ENCODE peak calls at places on chromosomes 4 and X, in eight cellular contexts. C is right lobe of liver; V is SJSA1; Y is stimulated activated CD8-positive, alpha-beta memory T cell treated with anti-CD3 and anti-CD28 coated beads, Interleukin-2, amount 100 ng/mL, for 1 hour; W is fibroblast of mammary gland; R is activated CD4-positive, alpha-beta T cell treated with anti-CD3 and anti-CD28 coated beads, Interleukin-2, amount 50 U/mL, for 1 hour; E is stimulated activated CD4-positive, alpha-beta T cell treated with anti-CD3 and anti-CD28 coated beads, TNF-alpha, amount 100 ng/mL, for 48 hours; G is neural progenitor cell. O is an unnamed sample.

GRCh38 chr4:66653937-66654336 is 891.4 kb downstream of the CENPC start:
- DNase-seq in C (no peak), V (no peak), Y (no peak), W (no peak), R (no peak), E (no peak), G (no peak), O (no peak)

GRCh38 chr4:16759781-16760459 is 138.5 kb downstream of the LDB2 start:
- DNase-seq in C (no peak), V (peak; percentile 32), Y (no peak), W (no peak), R (no peak), E (no peak), G (no peak), O (no peak)

GRCh38 chr4:142690764-142691163 is 155.3 kb downstream of the INPP4B start:
- DNase-seq in C (no peak), V (no peak), Y (no peak), W (no peak), R (no peak), E (no peak), G (no peak), O (no peak)

GRCh38 chr4:112550728-112551127 is 34.7 kb upstream of the NEUROG2 start:
- DNase-seq in C (no peak), V (no peak), Y (no peak), W (peak; percentile 75), R (no peak), E (no peak), G (no peak), O (no peak)

GRCh38 chr4:21470531-21470930 is 478.0 kb downstream of the KCNIP4 start:
- DNase-seq in C (no peak), V (no peak), Y (no peak), W (peak; percentile 80), R (no peak), E (no peak), G (peak; percentile 20), O (no peak)

GRCh38 chr4:19945979-19946380 is 305.7 kb upstream of the SLIT2 start:
- DNase-seq in C (no peak), V (peak; percentile 99), Y (no peak), W (peak; percentile 100), R (no peak), E (no peak), G (no peak), O (no peak)

GRCh38 chr4:72567821-72568620 is 1.0 kb downstream of the ADAMTS3 start:
- DNase-seq in C (peak; percentile 56), V (peak; percentile 60), Y (no peak), W (peak; percentile 83), R (no peak), E (no peak), G (peak; percentile 87), O (peak; percentile 78)

GRCh38 chrX:134747006-134747405 is 88.7 kb upstream of the PLAC1 start:
- DNase-seq in C (no peak), V (no peak), Y (no peak), W (no peak), R (no peak), E (no peak), G (no peak), O (no peak)

GRCh38 chrX:119391279-119391678 is 7.9 kb upstream of the SLC25A43 start:
- DNase-seq in C (peak; percentile 45), V (no peak), Y (no peak), W (peak; percentile 59), R (no peak), E (no peak), G (no peak), O (no peak)

GRCh38 chr4:124060261-124060918 is 652.1 kb downstream of the ANKRD50 start:
- DNase-seq in C (peak; percentile 39), V (peak; percentile 88), Y (no peak), W (peak; percentile 89), R (no peak), E (no peak), G (no peak), O (no peak)

GRCh38 chrX:17542123-17542522 is 167.1 kb downstream of the NHS start:
- DNase-seq in C (no peak), V (no peak), Y (no peak), W (no peak), R (no peak), E (no peak), G (no peak), O (no peak)

GRCh38 chr4:48725414-48725813 is 54.7 kb downstream of the FRYL start:
- DNase-seq in C (no peak), V (no peak), Y (no peak), W (no peak), R (no peak), E (no peak), G (no peak), O (no peak)

GRCh38 chrX:40552768-40553167 is 28.0 kb upstream of the ATP6AP2 start:
- DNase-seq in C (no peak), V (peak; percentile 5), Y (no peak), W (peak; percentile 8), R (no peak), E (no peak), G (peak; percentile 21), O (no peak)

GRCh38 chrX:2500091-2500680 is 590 bp downstream of the DHRSX start:
- DNase-seq in C (peak; percentile 64), V (peak; percentile 68), Y (no peak), W (peak; percentile 77), R (peak; percentile 11), E (no peak), G (peak; percentile 71), O (no peak)

GRCh38 chr4:30973993-30974392 is 253.8 kb downstream of the PCDH7 start:
- DNase-seq in C (no peak), V (no peak), Y (no peak), W (no peak), R (no peak), E (no peak), G (no peak), O (no peak)

GRCh38 chrX:71634366-71634765 is 16.1 kb upstream of the CXCR3 start:
- DNase-seq in C (no peak), V (no peak), Y (no peak), W (no peak), R (no peak), E (no peak), G (no peak), O (no peak)

GRCh38 chrX:39527045-39527444 is 570.7 kb downstream of the BCOR start:
- DNase-seq in C (no peak), V (no peak), Y (no peak), W (peak; percentile 79), R (no peak), E (no peak), G (no peak), O (no peak)

GRCh38 chr4:122577808-122578781 is 42.8 kb downstream of the IL21 start:
- DNase-seq in C (no peak), V (peak; percentile 27), Y (peak; percentile 39), W (peak; percentile 48), R (peak; percentile 63), E (peak; percentile 46), G (peak; percentile 57), O (peak; percentile 23)

GRCh38 chrX:123830309-123830708 is 29.5 kb upstream of the XIAP start:
- DNase-seq in C (peak; percentile 51), V (no peak), Y (no peak), W (peak; percentile 73), R (no peak), E (no peak), G (no peak), O (no peak)

GRCh38 chr4:77074961-77075855 is 581 bp downstream of the CCNI start:
- DNase-seq in C (peak; percentile 74), V (peak; percentile 44), Y (peak; percentile 70), W (peak; percentile 70), R (peak; percentile 74), E (peak; percentile 50), G (peak; percentile 80), O (peak; percentile 69)

GRCh38 chr4:151553874-151554273 is 144.9 kb downstream of the FHIP1A start:
- DNase-seq in C (no peak), V (no peak), Y (no peak), W (no peak), R (no peak), E (no peak), G (no peak), O (no peak)

GRCh38 chrX:74117962-74118361 is 186.0 kb upstream of the ZCCHC13 start:
- DNase-seq in C (no peak), V (no peak), Y (no peak), W (no peak), R (no peak), E (no peak), G (no peak), O (no peak)

GRCh38 chr4:152696764-152697250 is 17.0 kb upstream of the TMEM154 start:
- DNase-seq in C (no peak), V (peak; percentile 34), Y (peak; percentile 4), W (peak; percentile 62), R (peak; percentile 29), E (peak; percentile 17), G (no peak), O (no peak)

GRCh38 chr4:127204326-127204725 is 428.4 kb upstream of the INTU start:
- DNase-seq in C (no peak), V (no peak), Y (no peak), W (no peak), R (no peak), E (no peak), G (no peak), O (no peak)